ENCODE peak calls at places on chromosome 1, in six cellular contexts. F is HepG2, Z is uterus, P is stomach, W is Peyer's patch, O is heart left ventricle. E is an unnamed sample.

GRCh38 chr1:244030481-244031040 is 20.5 kb upstream of the ZBTB18 start:
- DNase-seq in P (no peak), W (no peak), O (no peak), F (no peak), Z (no peak), E (no peak)

GRCh38 chr1:76066390-76066789 is 8.2 kb upstream of the ST6GALNAC3 start:
- DNase-seq in F (no peak), W (no peak), O (no peak), P (no peak), Z (no peak), E (no peak)

GRCh38 chr1:212470059-212470458 is 37.3 kb downstream of the NENF start:
- DNase-seq in W (peak; percentile 51), P (peak; percentile 75), Z (peak; percentile 95), F (no peak), O (peak; percentile 60), E (peak; percentile 41)

GRCh38 chr1:89552481-89553194 is 28.0 kb downstream of the LRRC8B start:
- DNase-seq in W (no peak), P (no peak), Z (no peak), O (no peak), F (no peak), E (peak; percentile 41)

GRCh38 chr1:35324486-35324885 is 56.0 kb downstream of the ZMYM4 start:
- DNase-seq in Z (no peak), W (no peak), O (no peak), F (no peak), P (no peak), E (no peak)

GRCh38 chr1:22828151-22828817 is 117.6 kb downstream of the EPHB2 start:
- DNase-seq in F (no peak), P (no peak), W (no peak), O (no peak), Z (no peak), E (no peak)

GRCh38 chr1:184315254-184315653 is 71.6 kb upstream of the C1orf21 start:
- DNase-seq in O (no peak), F (no peak), P (no peak), Z (no peak), W (no peak), E (no peak)

GRCh38 chr1:38530957-38531356 is 328.6 kb downstream of the RRAGC start:
- DNase-seq in Z (no peak), W (no peak), F (no peak), O (no peak), P (no peak), E (no peak)

GRCh38 chr1:217881607-217882332 is 250.6 kb downstream of the SPATA17 start:
- DNase-seq in O (no peak), P (no peak), Z (no peak), W (no peak), F (no peak), E (no peak)

GRCh38 chr1:167777253-167777618 is 55.5 kb downstream of the MPZL1 start:
- DNase-seq in F (no peak), O (no peak), Z (no peak), W (no peak), P (no peak), E (no peak)

GRCh38 chr1:220001095-220001501 is 45.2 kb downstream of the EPRS1 start:
- DNase-seq in F (no peak), P (no peak), Z (no peak), O (no peak), W (no peak), E (no peak)

GRCh38 chr1:222043444-222044292 is 301.8 kb upstream of the DUSP10 start:
- DNase-seq in W (no peak), O (peak; percentile 29), Z (peak; percentile 56), F (no peak), P (no peak), E (peak; percentile 25)

GRCh38 chr1:158058339-158059025 is 65.0 kb downstream of the KIRREL1 start:
- DNase-seq in P (no peak), W (no peak), O (no peak), F (no peak), Z (no peak), E (no peak)

GRCh38 chr1:21901473-21901847 is 35.6 kb downstream of the HSPG2 start:
- DNase-seq in O (peak; percentile 72), P (no peak), W (no peak), Z (peak; percentile 58), F (no peak), E (peak; percentile 70)

GRCh38 chr1:201714542-201715276 is 114.2 kb upstream of the IPO9 start:
- DNase-seq in P (peak; percentile 70), W (peak; percentile 67), F (no peak), O (peak; percentile 53), Z (peak; percentile 97), E (no peak)

GRCh38 chr1:23751050-23751814 is 8.0 kb downstream of the ELOA start:
- DNase-seq in O (no peak), Z (no peak), W (no peak), F (peak; percentile 67), P (peak; percentile 60), E (no peak)

GRCh38 chr1:29563571-29563970 is 327.2 kb downstream of the PTPRU start:
- DNase-seq in Z (no peak), O (no peak), F (no peak), W (no peak), P (no peak), E (no peak)

GRCh38 chr1:246036175-246036574 is 470.9 kb downstream of the SMYD3 start:
- DNase-seq in P (no peak), O (no peak), Z (no peak), W (no peak), F (no peak), E (no peak)

GRCh38 chr1:246032984-246033383 is 474.1 kb downstream of the SMYD3 start:
- DNase-seq in O (no peak), W (no peak), P (no peak), Z (no peak), F (no peak), E (no peak)

GRCh38 chr1:246034630-246035029 is 472.4 kb downstream of the SMYD3 start:
- DNase-seq in Z (no peak), W (no peak), O (no peak), F (no peak), P (no peak), E (no peak)

GRCh38 chr1:246035060-246035531 is 472.0 kb downstream of the SMYD3 start:
- DNase-seq in F (no peak), W (no peak), Z (no peak), P (no peak), O (no peak), E (no peak)

DNA sequence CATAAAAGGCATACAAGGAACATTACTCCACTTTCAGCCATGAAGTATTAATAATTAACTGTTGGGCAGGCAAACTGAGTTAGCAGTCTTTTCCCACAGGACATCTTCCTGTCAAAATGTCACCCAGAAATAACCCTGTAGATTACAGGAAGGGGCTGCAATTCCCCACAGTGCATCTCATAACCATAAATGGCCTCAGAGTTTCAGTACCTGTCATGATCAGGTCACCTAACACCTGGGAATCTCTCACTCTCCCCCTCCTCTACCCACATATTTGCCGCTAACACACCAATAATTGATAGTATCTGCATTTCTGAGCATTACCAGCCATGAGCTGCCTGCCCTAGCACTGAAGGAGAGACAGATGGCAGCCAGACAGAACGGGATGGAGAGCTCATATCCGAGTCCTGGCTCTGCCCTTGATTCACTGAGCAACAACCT is 474.9 kb downstream of the SMYD3 start:
- DNase-seq in Z (no peak), O (no peak), P (no peak), W (no peak), F (peak; percentile 11), E (no peak)
- H3K27ac ChIP-seq in Z (no peak overlapping the region), O (no peak overlapping the region), P (no peak overlapping the region), W (no peak overlapping the region), F (peak overlapping the region; percentile 11), E (no peak overlapping the region)

GRCh38 chr1:160797861-160798273 is 1.9 kb downstream of the LY9 start:
- DNase-seq in Z (no peak), P (peak; percentile 41), F (no peak), W (no peak), O (no peak), E (no peak)
- TF ChIP-seq POLR2A in Z (no peak), P (no peak), F (no peak), W (no peak), O (no peak), E (no peak)

DNA sequence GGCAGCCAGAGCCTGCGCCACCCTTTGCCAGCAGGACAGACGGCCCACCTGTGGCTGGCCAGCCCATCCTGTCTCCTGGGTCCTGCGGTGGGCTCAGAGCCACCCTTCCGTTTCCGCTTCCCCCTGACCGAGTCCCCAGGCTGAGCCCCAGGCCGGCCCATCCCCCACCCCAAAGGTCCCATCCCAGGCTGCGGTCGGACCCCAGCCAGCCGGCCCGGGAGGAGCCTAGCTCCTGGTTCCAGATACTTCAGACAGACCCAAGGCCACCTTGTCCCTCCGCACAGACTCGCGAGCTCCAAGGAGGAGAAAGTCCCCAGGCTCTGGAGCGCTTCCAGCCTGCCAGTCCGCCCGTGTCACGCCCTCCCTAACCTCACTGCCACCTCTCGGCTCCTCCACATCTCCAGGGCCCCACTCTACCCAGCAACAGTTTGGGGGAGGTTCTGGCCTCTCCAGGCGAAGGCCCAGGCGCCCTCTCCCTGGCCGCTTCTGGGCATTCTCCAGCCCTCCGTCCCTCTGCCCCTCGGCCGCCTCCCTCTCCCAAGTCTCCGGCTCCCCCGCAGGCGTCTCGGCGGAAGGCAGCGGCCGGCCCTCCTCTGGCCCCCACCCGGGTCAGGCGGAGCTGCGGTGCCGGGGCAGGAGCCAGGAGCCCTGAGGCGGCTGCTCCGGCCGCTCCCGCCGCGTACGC is 845 bp downstream of the LRRN2 start:
- DNase-seq in F (no peak), O (peak; percentile 38), P (no peak), Z (peak; percentile 21), W (no peak), E (no peak)
- H3K27me3 ChIP-seq in F (peaks cover 22% of the 10 kb centered on the region), O (peaks cover 31% of the 10 kb centered on the region), P (peaks cover 54% of the 10 kb centered on the region), Z (no peaks in the 10 kb centered on the region), W (no peaks in the 10 kb centered on the region), E (no peaks in the 10 kb centered on the region)

DNA sequence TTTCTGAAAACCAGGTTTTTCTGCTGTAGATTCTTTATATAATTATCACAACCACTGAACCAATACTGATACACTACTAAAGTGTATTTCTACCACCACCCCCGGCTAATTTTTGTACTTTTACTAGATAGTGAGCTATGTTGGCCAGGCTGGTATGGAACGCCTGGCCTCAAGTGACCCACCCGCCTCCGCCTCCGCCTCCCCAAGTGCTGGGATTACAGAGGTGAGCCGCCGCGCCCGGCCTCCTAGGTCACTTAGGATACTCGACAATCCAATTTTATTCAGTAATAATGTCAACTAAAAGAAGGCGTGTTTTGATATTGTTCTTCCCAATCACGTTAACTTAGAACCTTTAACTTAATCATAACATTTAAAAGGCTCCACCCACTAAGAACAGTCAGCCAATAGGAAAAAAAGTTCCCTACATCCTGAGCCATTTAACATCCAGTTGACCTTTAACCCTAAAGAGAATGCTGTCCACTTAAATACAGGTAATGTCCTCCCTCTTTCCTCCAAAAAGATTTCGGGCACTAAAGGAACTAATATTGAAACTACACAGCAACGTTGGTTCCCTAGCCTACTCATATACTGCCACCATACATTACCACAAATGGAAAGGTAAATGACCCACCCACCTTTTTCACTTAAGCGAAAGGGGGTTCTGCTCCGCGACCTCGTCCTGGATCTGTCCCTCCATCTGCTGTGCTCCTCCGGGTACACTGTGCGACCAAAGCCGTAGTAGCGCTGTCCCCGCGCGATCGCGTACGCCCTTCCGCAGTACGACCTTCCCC is 1.2 kb downstream of the RSRP1 start:
- DNase-seq in F (peak; percentile 41), Z (no peak), W (peak; percentile 63), O (no peak), P (no peak), E (peak; percentile 85)
- H3K27ac ChIP-seq in F (peak overlapping the region; percentile 84), Z (peak overlapping the region; percentile 99), W (peak overlapping the region; percentile 99), O (peak overlapping the region; percentile 95), P (peak overlapping the region; percentile 99), E (peak overlapping the region; percentile 100)

DNA sequence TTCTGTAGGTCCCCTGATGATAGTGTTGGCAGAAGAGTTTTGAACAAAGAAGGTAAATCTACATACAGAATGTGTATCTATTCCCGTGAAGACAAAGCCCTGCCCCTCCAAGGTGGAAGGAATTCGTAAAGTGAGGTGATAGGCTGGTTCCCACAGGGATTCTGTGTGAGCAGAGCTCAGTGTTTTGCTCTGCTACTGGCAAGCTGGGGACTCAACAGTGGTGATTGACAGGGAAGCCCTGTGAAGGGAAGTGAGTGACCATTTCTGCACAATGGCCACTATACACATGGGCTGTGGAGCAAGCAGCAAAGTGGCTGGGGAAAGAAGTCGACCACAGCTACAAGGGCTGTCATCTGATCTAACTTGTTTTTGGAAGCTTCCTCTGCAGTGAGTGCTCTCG is 90.0 kb upstream of the LRRN2 start:
- DNase-seq in W (no peak), P (no peak), Z (no peak), O (no peak), F (no peak), E (no peak)
- TF ChIP-seq POLR2A in W (no peak), P (no peak), Z (no peak), O (no peak), F (no peak), E (no peak)

E was measured in upper lobe of left lung.